ENCODE peak calls at places on chromosomes 2 and 18, in six cellular contexts. W is HTR-8/SVneo, F is fibroblast of the conjunctiva, P is mesenteric fat pad, Z is HT-29, C is AG04450. X is an unnamed sample.

GRCh38 chr18:57466745-57467144 is 31.6 kb downstream of the ONECUT2 start:
- DNase-seq in W (no peak), F (no peak), P (no peak), Z (no peak), C (no peak), X (no peak)

GRCh38 chr2:239555566-239555895 is 154.7 kb upstream of the HDAC4 start:
- DNase-seq in W (no peak), F (no peak), P (peak), Z (no peak), C (no peak), X (no peak)

GRCh38 chr2:98846041-98846440 is 90.0 kb downstream of the CRACDL start:
- DNase-seq in W (no peak), F (no peak), P (no peak), Z (no peak), C (no peak), X (no peak)

GRCh38 chr18:42861259-42861658 is 254.2 kb downstream of the RIT2 start:
- DNase-seq in W (no peak), F (no peak), P (no peak), Z (no peak), C (no peak), X (no peak)

GRCh38 chr18:13580351-13580750 is 146.0 kb downstream of the FAM210A start:
- DNase-seq in W (no peak), F (no peak), P (no peak), Z (no peak), C (no peak), X (peak)

GRCh38 chr18:24246143-24246542 is 107.3 kb downstream of the CABYR start:
- DNase-seq in W (no peak), F (no peak), P (no peak), Z (no peak), C (no peak), X (no peak)

GRCh38 chr2:220783651-220784050 is 788.5 kb downstream of the EPHA4 start:
- DNase-seq in W (no peak), F (no peak), P (no peak), Z (no peak), C (no peak), X (no peak)

GRCh38 chr18:51447351-51447896 is 249.9 kb upstream of the MEX3C start:
- DNase-seq in W (no peak), F (no peak), P (no peak), Z (peak), C (no peak), X (peak)

GRCh38 chr18:51151568-51152511 is 45.6 kb downstream of the MEX3C start:
- DNase-seq in W (no peak), F (no peak), P (no peak), Z (no peak), C (no peak), X (no peak)

GRCh38 chr2:176553685-176554106 is 284.5 kb downstream of the MTX2 start:
- DNase-seq in W (peak), F (peak), P (no peak), Z (peak), C (no peak), X (peak)

GRCh38 chr2:69238449-69239031 is 148.5 kb downstream of the GFPT1 start:
- DNase-seq in W (no peak), F (no peak), P (no peak), Z (no peak), C (peak), X (no peak)

GRCh38 chr2:99970292-99970868 is 172.0 kb downstream of the AFF3 start:
- DNase-seq in W (no peak), F (no peak), P (no peak), Z (no peak), C (no peak), X (no peak)

GRCh38 chr2:234839285-234839684 is 112.5 kb upstream of the SH3BP4 start:
- DNase-seq in W (no peak), F (no peak), P (no peak), Z (no peak), C (no peak), X (no peak)

GRCh38 chr2:148306027-148306426 is 285.1 kb downstream of the MBD5 start:
- DNase-seq in W (no peak), F (no peak), P (no peak), Z (no peak), C (no peak), X (no peak)